ENCODE peak calls at places on chromosomes 16 and 17, in four cellular contexts. E is HepG2, H is K562, J is HEK293T. O is an unnamed sample.

GRCh38 chr16:58678716-58679115 is 5.9 kb downstream of the SLC38A7 start:
- DNase-seq in E (no peak), H (no peak), J (no peak), O (no peak)

GRCh38 chr17:81011951-81012350 is 20.3 kb downstream of the CHMP6 start:
- DNase-seq in H (no peak), J (no peak), E (peak), O (no peak)

GRCh38 chr17:45018514-45019176 is 32.8 kb downstream of the DCAKD start:
- DNase-seq in H (peak), E (no peak), J (no peak), O (peak)

GRCh38 chr17:64491034-64491860 is 5.6 kb downstream of the POLG2 start:
- DNase-seq in H (no peak), E (peak), J (no peak), O (peak)

GRCh38 chr17:17780941-17781590 is 55.7 kb downstream of the SREBF1 start:
- DNase-seq in J (peak), E (no peak), H (no peak), O (peak)

GRCh38 chr16:27428035-27428785 is 26.2 kb downstream of the IL21R start:
- DNase-seq in J (peak), E (no peak), H (no peak), O (no peak)

GRCh38 chr17:77563439-77564102 is 394.9 kb upstream of the TNRC6C start:
- DNase-seq in H (no peak), J (no peak), E (no peak), O (no peak)

GRCh38 chr16:11029948-11030347 is 85.6 kb downstream of the CLEC16A start:
- DNase-seq in J (no peak), H (no peak), E (no peak), O (no peak)

GRCh38 chr17:37488607-37489196 is 989 bp upstream of the DUSP14 start:
- DNase-seq in H (peak), E (peak), J (peak), O (peak)

GRCh38 chr17:6402258-6402657 is 32.7 kb downstream of the AIPL1 start:
- DNase-seq in H (no peak), J (no peak), E (no peak), O (no peak)

GRCh38 chr17:81832608-81833159 is 407 bp downstream of the MCRIP1 start:
- DNase-seq in H (peak), J (no peak), E (no peak), O (peak)

GRCh38 chr17:78356163-78356713 is 3.6 kb downstream of the SOCS3 start:
- DNase-seq in J (no peak), E (no peak), H (no peak), O (peak)

GRCh38 chr16:4692460-4693295 is 684 bp upstream of the NUDT16L1 start:
- DNase-seq in H (no peak), E (no peak), J (no peak), O (no peak)

GRCh38 chr17:58706351-58707140 is 14.1 kb downstream of the RAD51C start:
- DNase-seq in E (no peak), J (no peak), H (no peak), O (no peak)

GRCh38 chr17:80959330-80960036 is 32.2 kb upstream of the CHMP6 start:
- DNase-seq in J (no peak), H (no peak), E (no peak), O (no peak)

GRCh38 chr17:48586355-48586924 is 3.6 kb downstream of the HOXB3 start:
- DNase-seq in J (no peak), E (no peak), H (no peak), O (no peak)

GRCh38 chr16:1701216-1701878 is 4.6 kb upstream of the MAPK8IP3 start:
- DNase-seq in H (no peak), J (no peak), E (no peak), O (no peak)

GRCh38 chr16:1698680-1699079 is 7.3 kb upstream of the MAPK8IP3 start:
- DNase-seq in H (no peak), E (no peak), J (no peak), O (no peak)

GRCh38 chr16:1691956-1692355 is 13.9 kb downstream of the JPT2 start:
- DNase-seq in J (no peak), H (no peak), E (no peak), O (no peak)

GRCh38 chr16:1700246-1700645 is 5.7 kb upstream of the MAPK8IP3 start:
- DNase-seq in E (no peak), J (no peak), H (no peak), O (no peak)

GRCh38 chr16:1696863-1697262 is 9.1 kb upstream of the MAPK8IP3 start:
- DNase-seq in E (no peak), H (no peak), J (no peak), O (no peak)
- TF ChIP-seq ELF4 in E (no peak), H (no peak), J (no peak), O (no peak)

GRCh38 chr17:55198690-55199370 is 65.9 kb upstream of the HLF start:
- DNase-seq in H (no peak), J (no peak), E (no peak), O (no peak)
- TF ChIP-seq ELF4 in H (no peak), J (no peak), E (no peak), O (no peak)

DNA sequence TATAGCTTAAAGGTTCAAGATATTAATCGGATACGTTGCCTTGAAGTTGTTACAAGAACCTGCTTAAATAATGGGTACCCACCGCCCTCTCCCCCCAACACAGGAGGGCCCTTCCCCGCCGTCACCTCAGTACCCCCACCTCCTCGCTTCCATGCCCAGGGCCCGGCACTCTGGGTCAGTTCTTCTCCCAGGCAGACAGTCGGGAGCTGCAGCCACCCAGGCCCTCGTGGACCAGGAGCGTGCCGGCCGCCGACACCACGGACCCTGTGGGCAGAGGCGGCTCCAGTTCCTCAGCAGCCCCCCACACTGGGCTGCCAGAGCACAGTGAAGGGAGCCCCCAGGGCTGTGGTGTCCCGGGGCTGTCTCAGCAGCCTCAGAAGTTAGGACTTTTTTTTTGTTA is 80.9 kb upstream of the ZNF750 start:
- DNase-seq in J (no peak), E (no peak), H (no peak), O (no peak)
- TF ChIP-seq ELF4 in J (no peak), E (no peak), H (no peak), O (no peak)

DNA sequence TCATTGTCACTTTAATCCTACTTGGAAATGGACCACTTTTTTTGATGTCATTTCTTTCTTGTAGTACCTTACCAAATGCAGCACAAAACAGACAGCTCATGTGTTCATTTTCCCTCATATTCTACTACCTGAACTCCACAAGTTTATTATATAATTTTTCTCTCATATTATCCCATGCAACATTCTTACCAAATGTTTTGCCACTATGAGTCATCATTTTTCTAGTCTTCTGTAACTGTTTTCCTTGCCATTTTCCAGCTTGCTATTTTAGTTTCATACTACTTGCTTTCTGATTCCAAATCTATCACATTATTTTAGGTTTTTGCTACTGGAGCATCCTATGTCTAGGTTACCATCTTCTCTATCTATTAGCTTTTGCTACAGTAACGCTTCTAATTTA is 332.7 kb downstream of the ZFHX3 start:
- DNase-seq in E (no peak), J (no peak), H (no peak), O (no peak)
- TF ChIP-seq ELF4 in E (no peak), J (no peak), H (no peak), O (no peak)

DNA sequence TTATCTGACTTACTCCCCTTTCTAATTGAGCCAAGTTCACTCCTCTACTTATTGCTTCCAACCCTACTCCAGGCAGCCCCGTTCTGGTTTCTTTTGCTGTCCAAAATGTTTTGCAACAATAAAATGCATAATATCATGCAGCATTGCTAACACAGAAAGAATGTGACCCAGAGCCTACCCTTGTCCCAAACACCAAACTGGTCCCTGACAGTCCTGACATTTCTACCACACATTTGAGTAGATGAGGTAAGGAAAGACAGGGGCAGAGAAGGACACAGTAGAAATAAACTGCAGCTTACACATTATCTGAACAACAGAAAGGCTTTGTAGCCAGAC is 31.5 kb downstream of the SOX9 start:
- DNase-seq in E (no peak), J (no peak), H (no peak), O (no peak)
- TF ChIP-seq ELF4 in E (no peak), J (no peak), H (no peak), O (no peak)

DNA sequence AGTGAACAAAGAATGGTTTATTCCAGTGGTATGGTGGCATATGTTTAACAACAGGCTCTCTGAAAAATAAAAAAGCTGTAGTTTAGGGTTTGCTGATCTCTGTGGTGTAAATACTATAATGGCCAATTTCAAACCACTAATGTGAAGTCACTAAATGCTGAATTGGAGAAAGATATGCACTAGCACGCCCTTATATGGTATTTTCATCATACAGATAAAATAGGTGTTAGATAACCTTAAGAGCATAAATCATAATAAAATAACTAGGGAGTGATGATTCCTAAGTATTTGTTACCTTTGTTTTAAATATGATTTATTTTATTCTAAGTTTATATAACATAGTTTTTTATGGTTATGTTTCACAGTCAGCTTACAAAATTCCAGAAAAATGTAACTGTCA is 17.2 kb downstream of the NLK start:
- DNase-seq in H (no peak), E (no peak), J (no peak), O (no peak)
- TF ChIP-seq ELF4 in H (no peak), E (no peak), J (no peak), O (no peak)

GRCh38 chr17:2372180-2372579 is 28.7 kb downstream of the MNT start:
- DNase-seq in E (no peak), H (no peak), J (no peak), O (no peak)

GRCh38 chr17:2373179-2373578 is 27.7 kb downstream of the MNT start:
- DNase-seq in H (no peak), E (no peak), J (no peak), O (no peak)

GRCh38 chr17:2374549-2375285 is 26.1 kb downstream of the MNT start:
- DNase-seq in H (no peak), J (no peak), E (no peak), O (no peak)

GRCh38 chr17:2371183-2372130 is 29.4 kb downstream of the MNT start:
- DNase-seq in E (no peak), J (no peak), H (no peak), O (no peak)

GRCh38 chr17:2372681-2373080 is 28.2 kb downstream of the MNT start:
- DNase-seq in H (no peak), J (no peak), E (no peak), O (no peak)
- TF ChIP-seq ELF4 in H (no peak), J (no peak), E (no peak), O (no peak)

DNA sequence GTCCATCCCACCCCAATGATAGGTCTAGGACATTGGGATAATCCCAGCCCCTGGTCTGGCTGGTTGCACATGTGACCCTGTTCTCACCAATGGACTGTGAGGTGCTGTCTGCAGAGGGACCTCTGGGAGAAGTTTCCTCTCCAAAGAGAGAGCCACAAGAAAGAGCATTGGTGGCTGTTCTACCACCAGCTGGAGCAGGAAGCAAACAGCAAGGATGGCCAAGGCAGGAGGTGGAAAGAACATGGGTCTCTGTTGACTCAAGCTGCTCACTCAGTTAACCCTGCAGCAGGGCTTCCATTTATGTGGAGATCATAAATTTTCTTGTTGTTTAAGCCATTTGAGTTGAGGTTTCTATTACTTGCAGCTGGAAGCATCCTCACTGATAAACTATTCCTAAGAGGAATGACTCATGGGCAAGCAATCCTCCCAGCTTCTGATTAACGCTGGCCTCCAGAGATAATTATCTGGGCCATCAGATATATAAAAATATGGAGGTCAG is 52.5 kb downstream of the CYB5B start:
- DNase-seq in E (peak), H (no peak), J (peak), O (no peak)
- TF ChIP-seq ELF4 in E (no peak), H (no peak), J (no peak), O (no peak)